ENCODE peak calls at places on chromosomes 1 and 21, in seven cellular contexts. P is epithelial cell of esophagus; I is fibroblast of lung; D is PC-9; E is CD8-positive, alpha-beta T cell; F is cardiac fibroblast; M is brain microvascular endothelial cell. J is an unnamed sample.
A peak's percentile ranks its signal among the peaks of the same experiment; 100 is the strongest.

GRCh38 chr1:109898842-109899241 is 11.8 kb upstream of the CSF1 start:
- DNase-seq in P (no peak), I (no peak), D (no peak), E (no peak), F (no peak), M (no peak), J (no peak)

GRCh38 chr1:154759196-154759595 is 110.9 kb downstream of the KCNN3 start:
- DNase-seq in P (no peak), I (no peak), D (no peak), E (peak; percentile 51), F (no peak), M (no peak), J (no peak)

GRCh38 chr21:25107708-25108107 is 499.6 kb downstream of the MRPL39 start:
- DNase-seq in P (peak; percentile 11), I (peak; percentile 94), D (no peak), E (no peak), F (peak; percentile 37), M (peak; percentile 62), J (peak; percentile 31)

GRCh38 chr1:244730153-244730933 is 77.4 kb downstream of the DESI2 start:
- DNase-seq in P (peak; percentile 37), I (peak; percentile 63), D (no peak), E (no peak), F (peak; percentile 58), M (peak; percentile 27), J (peak; percentile 72)

GRCh38 chr1:81731989-81732388 is 68.7 kb upstream of the ADGRL2 start:
- DNase-seq in P (peak; percentile 72), I (no peak), D (peak; percentile 73), E (no peak), F (peak; percentile 31), M (no peak), J (no peak)

GRCh38 chr1:245154429-245155185 is at the start of gene KIF26B:
- DNase-seq in P (peak; percentile 85), I (peak; percentile 48), D (no peak), E (no peak), F (peak; percentile 77), M (peak; percentile 50), J (peak; percentile 75)

GRCh38 chr1:169109561-169110134 is 3.2 kb downstream of the ATP1B1 start:
- DNase-seq in P (peak; percentile 84), I (peak; percentile 90), D (peak; percentile 91), E (no peak), F (peak; percentile 93), M (peak; percentile 96), J (peak; percentile 64)

GRCh38 chr1:99004270-99005141 is at the start of gene PLPPR5:
- DNase-seq in P (peak; percentile 21), I (peak; percentile 18), D (no peak), E (peak; percentile 21), F (peak; percentile 18), M (peak; percentile 7), J (no peak)

GRCh38 chr1:87449348-87449963 is 120.8 kb downstream of the LMO4 start:
- DNase-seq in P (peak; percentile 26), I (peak; percentile 5), D (no peak), E (peak; percentile 15), F (peak; percentile 53), M (no peak), J (no peak)

GRCh38 chr1:9900142-9901043 is 9.7 kb downstream of the CTNNBIP1 start:
- DNase-seq in P (no peak), I (no peak), D (no peak), E (no peak), F (peak; percentile 48), M (no peak), J (no peak)

GRCh38 chr1:55504306-55504706 is 289.1 kb upstream of the USP24 start:
- DNase-seq in P (no peak), I (peak; percentile 9), D (no peak), E (no peak), F (peak; percentile 6), M (no peak), J (no peak)

GRCh38 chr1:101884621-101885020 is 112.1 kb downstream of the OLFM3 start:
- DNase-seq in P (no peak), I (no peak), D (no peak), E (no peak), F (no peak), M (no peak), J (no peak)

GRCh38 chr1:114259517-114260160 is 106.0 kb upstream of the SYT6 start:
- DNase-seq in P (no peak), I (no peak), D (no peak), E (no peak), F (no peak), M (no peak), J (no peak)

GRCh38 chr21:23160914-23161313 is 2162.7 kb downstream of the NCAM2 start:
- DNase-seq in P (no peak), I (no peak), D (no peak), E (no peak), F (no peak), M (no peak), J (no peak)
- TF ChIP-seq CTCF in P (no peak), I (no peak), D (peak; percentile 20), E (no peak), F (no peak), M (no peak), J (no peak)

GRCh38 chr1:91771717-91772116 is 114.2 kb downstream of the TGFBR3 start:
- DNase-seq in P (no peak), I (no peak), D (no peak), E (no peak), F (no peak), M (no peak), J (no peak)

GRCh38 chr1:91770675-91771074 is 115.3 kb downstream of the TGFBR3 start:
- DNase-seq in P (no peak), I (no peak), D (no peak), E (no peak), F (no peak), M (no peak), J (no peak)

GRCh38 chr1:91768120-91768519 is 117.8 kb downstream of the TGFBR3 start:
- DNase-seq in P (no peak), I (no peak), D (no peak), E (no peak), F (no peak), M (no peak), J (no peak)

GRCh38 chr1:91768786-91769697 is 116.9 kb downstream of the TGFBR3 start:
- DNase-seq in P (no peak), I (peak; percentile 73), D (peak; percentile 44), E (no peak), F (no peak), M (peak; percentile 34), J (peak; percentile 80)

GRCh38 chr1:91769698-91770232 is 116.2 kb downstream of the TGFBR3 start:
- DNase-seq in P (no peak), I (peak; percentile 24), D (no peak), E (no peak), F (no peak), M (peak; percentile 20), J (no peak)
- H3K4me3 ChIP-seq in P (no peak overlapping the region), I (no peak overlapping the region), D (no peak overlapping the region), E (no peak overlapping the region), F (no peak overlapping the region), M (no peak overlapping the region), J (no peak overlapping the region)

DNA sequence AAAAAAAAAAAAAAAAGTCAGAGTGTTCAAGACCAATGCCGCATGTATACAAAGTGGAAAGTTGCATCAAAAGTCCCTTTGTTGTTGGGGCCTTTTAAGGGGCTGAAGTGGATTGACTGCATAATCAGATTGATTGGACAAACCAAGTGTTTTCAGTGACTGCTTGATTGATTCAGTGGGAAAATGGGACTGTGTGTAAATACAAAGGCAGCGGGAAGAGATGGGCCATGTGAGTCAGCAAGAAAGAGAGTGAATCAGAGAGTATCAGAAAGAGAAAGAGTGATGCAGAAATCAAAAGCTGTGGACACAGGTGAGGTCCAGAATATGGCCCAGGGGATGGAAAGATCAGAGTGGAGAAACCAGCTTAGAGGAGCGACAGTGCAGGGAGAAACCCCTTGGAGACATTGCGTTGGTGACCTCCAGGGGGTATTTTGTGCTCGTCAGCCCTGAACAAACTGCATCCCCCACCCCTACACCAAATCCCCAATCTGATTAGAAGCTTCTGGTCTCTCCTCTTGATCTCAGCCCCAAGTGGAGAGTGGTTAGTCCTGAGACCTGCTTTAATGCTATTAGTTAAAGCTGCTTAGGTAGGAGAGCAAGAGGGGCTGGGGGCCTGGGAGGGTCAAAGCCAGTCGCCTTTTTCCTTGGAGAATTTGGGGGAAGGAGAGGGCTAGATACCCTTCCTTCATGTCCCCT is 5.1 kb upstream of the ETV3L start:
- DNase-seq in P (peak; percentile 69), I (peak; percentile 21), D (no peak), E (no peak), F (no peak), M (peak; percentile 29), J (no peak)
- TF ChIP-seq CTCF in P (no peak), I (no peak), D (no peak), E (no peak), F (no peak), M (no peak), J (no peak)

GRCh38 chr1:242524571-242525359 is at the start of gene PLD5:
- DNase-seq in P (peak; percentile 57), I (peak; percentile 1), D (no peak), E (no peak), F (no peak), M (no peak), J (no peak)
- H3K4me3 ChIP-seq in P (peak within 1 kb of the TSS; percentile 51), I (no peak within 1 kb of the TSS), D (no peak within 1 kb of the TSS), E (no peak within 1 kb of the TSS), F (peak within 1 kb of the TSS; percentile 31), M (peak within 1 kb of the TSS; percentile 29), J (no peak within 1 kb of the TSS)

GRCh38 chr1:187928288-187928687 is 1099.5 kb downstream of the PLA2G4A start:
- DNase-seq in P (peak; percentile 63), I (peak; percentile 67), D (no peak), E (no peak), F (peak; percentile 55), M (peak; percentile 48), J (peak; percentile 4)
- TF ChIP-seq CTCF in P (peak; percentile 66), I (peak; percentile 15), D (peak; percentile 43), E (no peak), F (peak; percentile 30), M (peak; percentile 75), J (peak; percentile 29)

GRCh38 chr1:156590326-156591180 is 1.0 kb upstream of the NAXE start:
- DNase-seq in P (no peak), I (no peak), D (no peak), E (no peak), F (no peak), M (no peak), J (no peak)
- H3K4me3 ChIP-seq in P (peak overlapping the region; percentile 74), I (no peak overlapping the region), D (peak overlapping the region; percentile 76), E (no peak overlapping the region), F (no peak overlapping the region), M (no peak overlapping the region), J (peak overlapping the region; percentile 70)

GRCh38 chr1:7576946-7577657 is 194.0 kb upstream of the VAMP3 start:
- DNase-seq in P (peak; percentile 18), I (peak; percentile 9), D (no peak), E (no peak), F (peak; percentile 14), M (peak; percentile 6), J (no peak)
- TF ChIP-seq CTCF in P (peak; percentile 26), I (peak; percentile 7), D (no peak), E (no peak), F (peak; percentile 26), M (peak; percentile 65), J (peak; percentile 42)

GRCh38 chr1:173429517-173430477 is 47.3 kb upstream of the PRDX6 start:
- DNase-seq in P (peak; percentile 77), I (peak; percentile 97), D (peak; percentile 85), E (peak; percentile 68), F (peak; percentile 97), M (peak; percentile 95), J (peak; percentile 94)
- H3K4me3 ChIP-seq in P (no peak overlapping the region), I (peak overlapping the region; percentile 20), D (peak overlapping the region; percentile 42), E (no peak overlapping the region), F (no peak overlapping the region), M (peak overlapping the region; percentile 26), J (peak overlapping the region; percentile 45)

GRCh38 chr1:153238536-153238935 is 21.0 kb upstream of the LORICRIN start:
- DNase-seq in P (peak; percentile 34), I (no peak), D (no peak), E (no peak), F (no peak), M (no peak), J (no peak)
- TF ChIP-seq CTCF in P (peak; percentile 60), I (no peak), D (peak; percentile 31), E (no peak), F (no peak), M (no peak), J (no peak)

J was measured in foreskin fibroblast.